ENCODE peak calls at places on chromosome 20, in six cellular contexts. K is ovary; M is aorta; I is endothelial cell of umbilical vein; C is psoas muscle; Z is CD4-positive, alpha-beta T cell. G is an unnamed sample.

GRCh38 chr20:20549699-20550098 is 162.7 kb downstream of the RALGAPA2 start:
- DNase-seq in K (no peak), I (no peak), C (no peak), M (no peak), Z (no peak), G (no peak)

GRCh38 chr20:5919634-5920544 is 30.4 kb downstream of the TRMT6 start:
- DNase-seq in M (no peak), C (no peak), K (no peak), I (no peak), Z (no peak), G (no peak)

GRCh38 chr20:61909821-61910220 is 155.9 kb downstream of the TAF4 start:
- DNase-seq in K (no peak), C (no peak), Z (no peak), M (no peak), I (no peak), G (peak; percentile 1)

GRCh38 chr20:905999-906520 is 10.1 kb downstream of the ANGPT4 start:
- DNase-seq in Z (no peak), K (no peak), I (no peak), M (no peak), C (no peak), G (no peak)

GRCh38 chr20:33262658-33263065 is 20.4 kb upstream of the BPIFB1 start:
- DNase-seq in I (peak; percentile 40), M (no peak), K (no peak), C (no peak), Z (no peak), G (no peak)

GRCh38 chr20:31869942-31870702 is at the start of the genes DUSP15 and TTLL9:
- DNase-seq in I (no peak), Z (no peak), M (peak; percentile 84), C (no peak), K (peak; percentile 51), G (no peak)

GRCh38 chr20:38873050-38873581 is 53.1 kb upstream of the FAM83D start:
- DNase-seq in C (no peak), I (no peak), K (no peak), Z (peak; percentile 48), M (no peak), G (no peak)

GRCh38 chr20:34010405-34010895 is 16.7 kb downstream of the RALY start:
- DNase-seq in M (no peak), I (no peak), C (no peak), Z (no peak), K (no peak), G (no peak)

GRCh38 chr20:25514195-25514594 is 71.1 kb downstream of the NINL start:
- DNase-seq in C (no peak), K (no peak), M (no peak), Z (no peak), I (no peak), G (no peak)
- H3K9me3 ChIP-seq in C (peaks cover 20% of the 10 kb centered on the region), K (peaks cover 15% of the 10 kb centered on the region), M (peaks cover 3% of the 10 kb centered on the region), Z (peaks cover 28% of the 10 kb centered on the region), I (peaks cover 6% of the 10 kb centered on the region), G (no peaks in the 10 kb centered on the region)

GRCh38 chr20:45771182-45771759 is 20.4 kb downstream of the WFDC3 start:
- DNase-seq in K (peak; percentile 65), I (peak; percentile 88), Z (peak; percentile 66), C (peak; percentile 76), M (peak; percentile 90), G (peak; percentile 73)

GRCh38 chr20:45765980-45766379 is 25.7 kb downstream of the WFDC3 start:
- DNase-seq in M (no peak), I (no peak), C (no peak), Z (no peak), K (no peak), G (no peak)

GRCh38 chr20:45768479-45768878 is 23.2 kb downstream of the WFDC3 start:
- DNase-seq in M (no peak), I (no peak), C (no peak), K (no peak), Z (no peak), G (no peak)

GRCh38 chr20:45765307-45765910 is 26.3 kb downstream of the WFDC3 start:
- DNase-seq in C (no peak), M (no peak), Z (no peak), I (no peak), K (no peak), G (no peak)
- H3K9me3 ChIP-seq in C (no peaks in the 10 kb centered on the region), M (no peaks in the 10 kb centered on the region), Z (no peaks in the 10 kb centered on the region), I (no peaks in the 10 kb centered on the region), K (no peaks in the 10 kb centered on the region), G (no peaks in the 10 kb centered on the region)

DNA sequence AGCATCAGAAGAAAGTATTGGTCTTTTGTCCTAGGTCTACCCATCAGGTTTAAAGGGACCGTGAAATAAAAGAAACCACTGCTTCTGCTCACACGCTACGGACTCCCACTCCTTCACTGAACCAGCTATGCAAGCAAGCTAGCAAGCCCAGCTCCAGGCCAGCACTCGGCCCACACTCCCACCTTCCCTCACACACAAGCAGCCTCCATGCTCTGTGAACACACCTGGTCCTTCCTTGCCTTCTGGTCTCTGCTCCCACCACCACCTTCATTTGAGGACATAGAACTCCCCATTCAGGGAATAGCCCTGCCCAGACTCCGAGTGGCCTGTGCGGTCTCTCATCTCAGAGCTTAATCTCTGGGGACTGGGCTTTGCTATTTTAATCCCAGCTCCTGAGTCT is 436.4 kb upstream of the CDH4 start:
- DNase-seq in I (no peak), C (no peak), M (no peak), Z (no peak), K (no peak), G (no peak)
- H3K9me3 ChIP-seq in I (peaks cover 12% of the 10 kb centered on the region), C (no peaks in the 10 kb centered on the region), M (no peaks in the 10 kb centered on the region), Z (no peaks in the 10 kb centered on the region), K (peaks cover 3% of the 10 kb centered on the region), G (no peaks in the 10 kb centered on the region)

GRCh38 chr20:58536289-58536688 is 21.1 kb upstream of the APCDD1L start:
- DNase-seq in K (no peak), C (no peak), Z (no peak), M (no peak), I (no peak), G (no peak)

GRCh38 chr20:58526411-58526810 is 11.2 kb upstream of the APCDD1L start:
- DNase-seq in M (no peak), Z (no peak), I (no peak), C (no peak), K (no peak), G (no peak)

GRCh38 chr20:58531063-58531462 is 15.9 kb upstream of the APCDD1L start:
- DNase-seq in C (no peak), Z (no peak), M (no peak), K (no peak), I (no peak), G (no peak)

GRCh38 chr20:58528412-58528811 is 13.2 kb upstream of the APCDD1L start:
- DNase-seq in Z (no peak), C (no peak), M (no peak), K (no peak), I (no peak), G (no peak)

GRCh38 chr20:58531657-58532056 is 16.5 kb upstream of the APCDD1L start:
- DNase-seq in C (no peak), M (no peak), K (no peak), Z (no peak), I (no peak), G (no peak)
- H3K9me3 ChIP-seq in C (peaks cover 27% of the 10 kb centered on the region), M (peaks cover 6% of the 10 kb centered on the region), K (no peaks in the 10 kb centered on the region), Z (peaks cover 40% of the 10 kb centered on the region), I (no peaks in the 10 kb centered on the region), G (peaks cover 3% of the 10 kb centered on the region)

GRCh38 chr20:56953055-56953586 is 313.3 kb downstream of the BMP7 start:
- DNase-seq in Z (no peak), C (no peak), K (no peak), M (no peak), I (no peak), G (no peak)
- H3K9me3 ChIP-seq in Z (no peaks in the 10 kb centered on the region), C (no peaks in the 10 kb centered on the region), K (no peaks in the 10 kb centered on the region), M (peaks cover 2% of the 10 kb centered on the region), I (no peaks in the 10 kb centered on the region), G (no peaks in the 10 kb centered on the region)

DNA sequence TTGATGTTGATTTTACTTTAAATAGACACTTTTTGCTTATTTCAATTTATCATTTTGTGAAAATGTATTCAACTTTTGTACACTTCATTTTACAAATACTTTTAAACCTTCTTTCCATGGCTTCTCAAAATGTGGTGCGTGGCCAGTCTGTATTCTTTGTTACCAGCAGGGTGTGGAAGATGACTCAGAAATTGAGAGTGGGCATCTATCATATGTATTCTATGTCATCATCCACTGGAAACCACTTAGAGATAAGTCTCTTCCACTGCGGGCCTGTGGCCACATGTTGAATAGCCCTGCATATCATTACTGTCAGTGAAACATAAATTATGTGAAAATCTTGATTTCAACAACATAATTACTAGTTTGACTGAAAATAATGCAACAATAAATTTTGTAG is 52.6 kb upstream of the MC3R start:
- DNase-seq in K (no peak), Z (no peak), I (no peak), C (no peak), M (no peak), G (no peak)
- H3K9me3 ChIP-seq in K (no peaks in the 10 kb centered on the region), Z (peaks cover 22% of the 10 kb centered on the region), I (peaks cover 7% of the 10 kb centered on the region), C (peaks cover 5% of the 10 kb centered on the region), M (peaks cover 11% of the 10 kb centered on the region), G (no peaks in the 10 kb centered on the region)

DNA sequence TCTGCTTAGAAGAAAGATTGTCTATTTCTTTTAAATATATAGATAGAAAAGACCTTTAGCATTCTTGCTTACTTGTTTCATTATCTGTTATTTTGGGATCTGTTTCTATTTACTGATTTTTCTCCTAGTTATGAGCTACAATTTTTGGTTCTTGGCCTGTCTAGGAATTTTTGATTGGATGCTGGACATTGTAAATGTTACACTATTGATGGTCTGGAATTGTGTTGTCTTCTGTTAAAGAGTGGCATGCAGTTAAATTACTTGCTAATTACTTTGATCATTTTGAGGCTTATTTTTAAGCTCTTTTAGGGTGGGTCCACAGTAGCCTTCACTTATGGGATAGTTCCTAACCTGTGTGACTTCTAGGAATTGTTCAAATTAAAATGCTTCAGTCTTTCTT is 66.4 kb upstream of the NNAT start:
- DNase-seq in C (no peak), I (no peak), K (no peak), M (no peak), Z (no peak), G (no peak)
- H3K9me3 ChIP-seq in C (peaks cover 7% of the 10 kb centered on the region), I (no peaks in the 10 kb centered on the region), K (peaks cover 3% of the 10 kb centered on the region), M (peaks cover 16% of the 10 kb centered on the region), Z (peaks cover 23% of the 10 kb centered on the region), G (peaks cover 12% of the 10 kb centered on the region)

GRCh38 chr20:40054311-40054710 is 634.7 kb downstream of the MAFB start:
- DNase-seq in I (no peak), M (no peak), Z (no peak), K (no peak), C (no peak), G (no peak)
- H3K9me3 ChIP-seq in I (no peaks in the 10 kb centered on the region), M (peaks cover 1% of the 10 kb centered on the region), Z (no peaks in the 10 kb centered on the region), K (no peaks in the 10 kb centered on the region), C (no peaks in the 10 kb centered on the region), G (no peaks in the 10 kb centered on the region)

DNA sequence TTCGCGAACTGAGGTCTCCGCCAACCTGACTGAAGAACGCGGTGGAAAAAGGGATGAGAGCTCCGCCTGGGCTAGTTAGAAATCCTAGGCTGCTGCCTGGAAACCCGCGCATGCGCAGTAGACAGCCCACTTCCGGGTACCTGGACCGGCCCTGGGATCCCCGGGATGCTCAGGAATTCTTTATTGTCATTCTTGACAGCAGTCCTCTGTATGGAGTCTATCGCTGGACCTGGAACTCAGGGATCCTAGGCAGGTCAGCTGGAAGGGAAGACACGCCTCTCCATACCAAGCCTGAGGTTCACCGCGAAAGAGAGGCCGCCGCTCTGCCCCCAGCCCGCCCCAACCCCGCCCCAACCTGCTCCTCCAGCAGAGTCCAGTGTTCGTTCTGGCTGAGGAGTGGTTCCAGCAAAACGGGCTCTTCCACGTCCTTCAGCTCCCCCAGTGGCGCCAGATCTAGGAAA is 1379.2 kb upstream of the DEFB115 start:
- DNase-seq in Z (no peak), K (no peak), C (no peak), M (peak; percentile 84), I (no peak), G (no peak)
- H3K9me3 ChIP-seq in Z (peaks cover 22% of the 10 kb centered on the region), K (peaks cover 4% of the 10 kb centered on the region), C (no peaks in the 10 kb centered on the region), M (peaks cover 8% of the 10 kb centered on the region), I (peaks cover 16% of the 10 kb centered on the region), G (no peaks in the 10 kb centered on the region)

G was measured in T-helper 17 cell.